ENCODE peak calls at places on chromosomes 5 and 9, in nine cellular contexts. One of them, this sample, is unnamed.

GRCh38 chr9:29214702-29215248 is 1641.5 kb upstream of the C9orf72 start:
- DNase-seq in hippocampal formation: no peak
- DNase-seq in T1000: no peak
- DNase-seq in heart right ventricle: no peak
- DNase-seq in upper lobe of right lung: no peak
- DNase-seq in T-cell: no peak
- DNase-seq in cardiac muscle cell: peak; percentile 18
- DNase-seq in stimulated activated CD8-positive, alpha-beta memory T cell treated with anti-CD3 and anti-CD28 coated beads, Interleukin-4, amount 100 ng/mL, for 24 hours: no peak
- DNase-seq in NCI-H1105: no peak
- DNase-seq in this sample: no peak

GRCh38 chr5:163489055-163489744 is 16.2 kb upstream of the MAT2B start:
- DNase-seq in hippocampal formation: no peak
- DNase-seq in T1000: no peak
- DNase-seq in heart right ventricle: no peak
- DNase-seq in upper lobe of right lung: no peak
- DNase-seq in T-cell: no peak
- DNase-seq in cardiac muscle cell: no peak
- DNase-seq in stimulated activated CD8-positive, alpha-beta memory T cell treated with anti-CD3 and anti-CD28 coated beads, Interleukin-4, amount 100 ng/mL, for 24 hours: no peak
- DNase-seq in NCI-H1105: no peak
- DNase-seq in this sample: no peak

GRCh38 chr9:5843450-5844249 is 10.7 kb upstream of the ERMP1 start:
- DNase-seq in hippocampal formation: no peak
- DNase-seq in T1000: no peak
- DNase-seq in heart right ventricle: no peak
- DNase-seq in upper lobe of right lung: no peak
- DNase-seq in T-cell: no peak
- DNase-seq in cardiac muscle cell: no peak
- DNase-seq in stimulated activated CD8-positive, alpha-beta memory T cell treated with anti-CD3 and anti-CD28 coated beads, Interleukin-4, amount 100 ng/mL, for 24 hours: no peak
- DNase-seq in NCI-H1105: no peak
- DNase-seq in this sample: no peak

GRCh38 chr5:83844320-83845068 is 123.8 kb upstream of the HAPLN1 start:
- DNase-seq in hippocampal formation: no peak
- DNase-seq in T1000: peak; percentile 6
- DNase-seq in heart right ventricle: no peak
- DNase-seq in upper lobe of right lung: peak; percentile 65
- DNase-seq in T-cell: no peak
- DNase-seq in cardiac muscle cell: no peak
- DNase-seq in stimulated activated CD8-positive, alpha-beta memory T cell treated with anti-CD3 and anti-CD28 coated beads, Interleukin-4, amount 100 ng/mL, for 24 hours: no peak
- DNase-seq in NCI-H1105: no peak
- DNase-seq in this sample: no peak

GRCh38 chr5:112554089-112554977 is 135.3 kb upstream of the EPB41L4A start:
- DNase-seq in hippocampal formation: peak; percentile 41
- DNase-seq in T1000: no peak
- DNase-seq in heart right ventricle: no peak
- DNase-seq in upper lobe of right lung: no peak
- DNase-seq in T-cell: no peak
- DNase-seq in cardiac muscle cell: no peak
- DNase-seq in stimulated activated CD8-positive, alpha-beta memory T cell treated with anti-CD3 and anti-CD28 coated beads, Interleukin-4, amount 100 ng/mL, for 24 hours: no peak
- DNase-seq in NCI-H1105: no peak
- DNase-seq in this sample: peak; percentile 26

GRCh38 chr5:149362541-149362940 is 4.7 kb downstream of the PCYOX1L start:
- DNase-seq in hippocampal formation: no peak
- DNase-seq in T1000: no peak
- DNase-seq in heart right ventricle: no peak
- DNase-seq in upper lobe of right lung: no peak
- DNase-seq in T-cell: no peak
- DNase-seq in cardiac muscle cell: no peak
- DNase-seq in stimulated activated CD8-positive, alpha-beta memory T cell treated with anti-CD3 and anti-CD28 coated beads, Interleukin-4, amount 100 ng/mL, for 24 hours: no peak
- DNase-seq in NCI-H1105: no peak
- DNase-seq in this sample: no peak

GRCh38 chr9:112555844-112556482 is 69.3 kb downstream of the KIAA1958 start:
- DNase-seq in hippocampal formation: no peak
- DNase-seq in T1000: no peak
- DNase-seq in heart right ventricle: no peak
- DNase-seq in upper lobe of right lung: no peak
- DNase-seq in T-cell: no peak
- DNase-seq in cardiac muscle cell: no peak
- DNase-seq in stimulated activated CD8-positive, alpha-beta memory T cell treated with anti-CD3 and anti-CD28 coated beads, Interleukin-4, amount 100 ng/mL, for 24 hours: no peak
- DNase-seq in NCI-H1105: no peak
- DNase-seq in this sample: no peak

GRCh38 chr5:174571662-174572397 is 152.6 kb upstream of the MSX2 start:
- DNase-seq in hippocampal formation: no peak
- DNase-seq in T1000: peak; percentile 78
- DNase-seq in heart right ventricle: peak; percentile 77
- DNase-seq in upper lobe of right lung: no peak
- DNase-seq in T-cell: no peak
- DNase-seq in cardiac muscle cell: peak; percentile 37
- DNase-seq in stimulated activated CD8-positive, alpha-beta memory T cell treated with anti-CD3 and anti-CD28 coated beads, Interleukin-4, amount 100 ng/mL, for 24 hours: no peak
- DNase-seq in NCI-H1105: no peak
- DNase-seq in this sample: no peak

GRCh38 chr5:160048131-160048530 is 39.2 kb downstream of the TTC1 start:
- DNase-seq in hippocampal formation: no peak
- DNase-seq in T1000: no peak
- DNase-seq in heart right ventricle: no peak
- DNase-seq in upper lobe of right lung: no peak
- DNase-seq in T-cell: no peak
- DNase-seq in cardiac muscle cell: no peak
- DNase-seq in stimulated activated CD8-positive, alpha-beta memory T cell treated with anti-CD3 and anti-CD28 coated beads, Interleukin-4, amount 100 ng/mL, for 24 hours: no peak
- DNase-seq in NCI-H1105: no peak
- DNase-seq in this sample: no peak

GRCh38 chr9:75152416-75152815 is 64.1 kb downstream of the OSTF1 start:
- DNase-seq in hippocampal formation: no peak
- DNase-seq in T1000: no peak
- DNase-seq in heart right ventricle: no peak
- DNase-seq in upper lobe of right lung: no peak
- DNase-seq in T-cell: peak; percentile 14
- DNase-seq in cardiac muscle cell: no peak
- DNase-seq in stimulated activated CD8-positive, alpha-beta memory T cell treated with anti-CD3 and anti-CD28 coated beads, Interleukin-4, amount 100 ng/mL, for 24 hours: peak; percentile 24
- DNase-seq in NCI-H1105: no peak
- DNase-seq in this sample: no peak

GRCh38 chr5:23260621-23261020 is 246.8 kb upstream of the PRDM9 start:
- DNase-seq in hippocampal formation: no peak
- DNase-seq in T1000: no peak
- DNase-seq in heart right ventricle: no peak
- DNase-seq in upper lobe of right lung: no peak
- DNase-seq in T-cell: no peak
- DNase-seq in cardiac muscle cell: no peak
- DNase-seq in stimulated activated CD8-positive, alpha-beta memory T cell treated with anti-CD3 and anti-CD28 coated beads, Interleukin-4, amount 100 ng/mL, for 24 hours: no peak
- DNase-seq in NCI-H1105: no peak
- DNase-seq in this sample: no peak

GRCh38 chr9:34994429-34995287 is 5.1 kb downstream of the DNAJB5 start:
- DNase-seq in hippocampal formation: peak; percentile 12
- DNase-seq in T1000: no peak
- DNase-seq in heart right ventricle: no peak
- DNase-seq in upper lobe of right lung: no peak
- DNase-seq in T-cell: no peak
- DNase-seq in cardiac muscle cell: peak; percentile 59
- DNase-seq in stimulated activated CD8-positive, alpha-beta memory T cell treated with anti-CD3 and anti-CD28 coated beads, Interleukin-4, amount 100 ng/mL, for 24 hours: no peak
- DNase-seq in NCI-H1105: no peak
- DNase-seq in this sample: peak; percentile 36

GRCh38 chr9:5671711-5672353 is 42.9 kb downstream of the RIC1 start:
- DNase-seq in hippocampal formation: no peak
- DNase-seq in T1000: no peak
- DNase-seq in heart right ventricle: no peak
- DNase-seq in upper lobe of right lung: no peak
- DNase-seq in T-cell: no peak
- DNase-seq in cardiac muscle cell: no peak
- DNase-seq in stimulated activated CD8-positive, alpha-beta memory T cell treated with anti-CD3 and anti-CD28 coated beads, Interleukin-4, amount 100 ng/mL, for 24 hours: no peak
- DNase-seq in NCI-H1105: peak; percentile 1
- DNase-seq in this sample: no peak

GRCh38 chr5:14873093-14873492 is 1.5 kb upstream of the ANKH start:
- DNase-seq in hippocampal formation: no peak
- DNase-seq in T1000: no peak
- DNase-seq in heart right ventricle: no peak
- DNase-seq in upper lobe of right lung: no peak
- DNase-seq in T-cell: no peak
- DNase-seq in cardiac muscle cell: no peak
- DNase-seq in stimulated activated CD8-positive, alpha-beta memory T cell treated with anti-CD3 and anti-CD28 coated beads, Interleukin-4, amount 100 ng/mL, for 24 hours: no peak
- DNase-seq in NCI-H1105: no peak
- DNase-seq in this sample: no peak

GRCh38 chr9:19989213-19989612 is 200.4 kb upstream of the SLC24A2 start:
- DNase-seq in hippocampal formation: no peak
- DNase-seq in T1000: no peak
- DNase-seq in heart right ventricle: no peak
- DNase-seq in upper lobe of right lung: no peak
- DNase-seq in T-cell: no peak
- DNase-seq in cardiac muscle cell: no peak
- DNase-seq in stimulated activated CD8-positive, alpha-beta memory T cell treated with anti-CD3 and anti-CD28 coated beads, Interleukin-4, amount 100 ng/mL, for 24 hours: no peak
- DNase-seq in NCI-H1105: no peak
- DNase-seq in this sample: no peak

GRCh38 chr5:84059672-84060071 is 325.0 kb downstream of the EDIL3 start:
- DNase-seq in hippocampal formation: no peak
- DNase-seq in T1000: no peak
- DNase-seq in heart right ventricle: no peak
- DNase-seq in upper lobe of right lung: no peak
- DNase-seq in T-cell: no peak
- DNase-seq in cardiac muscle cell: no peak
- DNase-seq in stimulated activated CD8-positive, alpha-beta memory T cell treated with anti-CD3 and anti-CD28 coated beads, Interleukin-4, amount 100 ng/mL, for 24 hours: no peak
- DNase-seq in NCI-H1105: no peak
- DNase-seq in this sample: no peak

GRCh38 chr9:137314561-137315560 is 12.8 kb upstream of the NRARP start:
- DNase-seq in hippocampal formation: no peak
- DNase-seq in T1000: no peak
- DNase-seq in heart right ventricle: no peak
- DNase-seq in upper lobe of right lung: peak; percentile 64
- DNase-seq in T-cell: no peak
- DNase-seq in cardiac muscle cell: no peak
- DNase-seq in stimulated activated CD8-positive, alpha-beta memory T cell treated with anti-CD3 and anti-CD28 coated beads, Interleukin-4, amount 100 ng/mL, for 24 hours: no peak
- DNase-seq in NCI-H1105: no peak
- DNase-seq in this sample: no peak

GRCh38 chr9:136007906-136008692 is 46.9 kb upstream of the UBAC1 start:
- DNase-seq in hippocampal formation: no peak
- DNase-seq in T1000: peak; percentile 11
- DNase-seq in heart right ventricle: no peak
- DNase-seq in upper lobe of right lung: no peak
- DNase-seq in T-cell: no peak
- DNase-seq in cardiac muscle cell: no peak
- DNase-seq in stimulated activated CD8-positive, alpha-beta memory T cell treated with anti-CD3 and anti-CD28 coated beads, Interleukin-4, amount 100 ng/mL, for 24 hours: no peak
- DNase-seq in NCI-H1105: no peak
- DNase-seq in this sample: no peak

GRCh38 chr5:172858990-172859811 is 25.1 kb downstream of the ERGIC1 start:
- DNase-seq in hippocampal formation: no peak
- DNase-seq in T1000: no peak
- DNase-seq in heart right ventricle: peak; percentile 85
- DNase-seq in upper lobe of right lung: no peak
- DNase-seq in T-cell: no peak
- DNase-seq in cardiac muscle cell: peak; percentile 50
- DNase-seq in stimulated activated CD8-positive, alpha-beta memory T cell treated with anti-CD3 and anti-CD28 coated beads, Interleukin-4, amount 100 ng/mL, for 24 hours: no peak
- DNase-seq in NCI-H1105: no peak
- DNase-seq in this sample: no peak

GRCh38 chr9:6034954-6035353 is 19.5 kb upstream of the RANBP6 start:
- DNase-seq in hippocampal formation: no peak
- DNase-seq in T1000: no peak
- DNase-seq in heart right ventricle: no peak
- DNase-seq in upper lobe of right lung: no peak
- DNase-seq in T-cell: no peak
- DNase-seq in cardiac muscle cell: no peak
- DNase-seq in stimulated activated CD8-positive, alpha-beta memory T cell treated with anti-CD3 and anti-CD28 coated beads, Interleukin-4, amount 100 ng/mL, for 24 hours: no peak
- DNase-seq in NCI-H1105: no peak
- DNase-seq in this sample: no peak

GRCh38 chr5:5466227-5466626 is 43.8 kb downstream of the ICE1 start:
- DNase-seq in hippocampal formation: no peak
- DNase-seq in T1000: no peak
- DNase-seq in heart right ventricle: no peak
- DNase-seq in upper lobe of right lung: no peak
- DNase-seq in T-cell: no peak
- DNase-seq in cardiac muscle cell: no peak
- DNase-seq in stimulated activated CD8-positive, alpha-beta memory T cell treated with anti-CD3 and anti-CD28 coated beads, Interleukin-4, amount 100 ng/mL, for 24 hours: no peak
- DNase-seq in NCI-H1105: no peak
- DNase-seq in this sample: no peak

GRCh38 chr9:93231716-93232115 is 47.8 kb downstream of the WNK2 start:
- DNase-seq in hippocampal formation: no peak
- DNase-seq in T1000: no peak
- DNase-seq in heart right ventricle: no peak
- DNase-seq in upper lobe of right lung: no peak
- DNase-seq in T-cell: no peak
- DNase-seq in cardiac muscle cell: no peak
- DNase-seq in stimulated activated CD8-positive, alpha-beta memory T cell treated with anti-CD3 and anti-CD28 coated beads, Interleukin-4, amount 100 ng/mL, for 24 hours: no peak
- DNase-seq in NCI-H1105: no peak
- DNase-seq in this sample: no peak

GRCh38 chr5:16508730-16509531 is 43.3 kb upstream of the ZNF622 start:
- DNase-seq in hippocampal formation: no peak
- DNase-seq in T1000: no peak
- DNase-seq in heart right ventricle: peak; percentile 74
- DNase-seq in upper lobe of right lung: peak; percentile 78
- DNase-seq in T-cell: no peak
- DNase-seq in cardiac muscle cell: peak; percentile 89
- DNase-seq in stimulated activated CD8-positive, alpha-beta memory T cell treated with anti-CD3 and anti-CD28 coated beads, Interleukin-4, amount 100 ng/mL, for 24 hours: no peak
- DNase-seq in NCI-H1105: no peak
- DNase-seq in this sample: no peak

GRCh38 chr5:173857231-173857630 is 30.9 kb upstream of the CPEB4 start:
- DNase-seq in hippocampal formation: no peak
- DNase-seq in T1000: no peak
- DNase-seq in heart right ventricle: no peak
- DNase-seq in upper lobe of right lung: no peak
- DNase-seq in T-cell: no peak
- DNase-seq in cardiac muscle cell: no peak
- DNase-seq in stimulated activated CD8-positive, alpha-beta memory T cell treated with anti-CD3 and anti-CD28 coated beads, Interleukin-4, amount 100 ng/mL, for 24 hours: no peak
- DNase-seq in NCI-H1105: no peak
- DNase-seq in this sample: no peak

GRCh38 chr9:19498015-19498414 is 89.2 kb downstream of the ACER2 start:
- DNase-seq in hippocampal formation: no peak
- DNase-seq in T1000: no peak
- DNase-seq in heart right ventricle: no peak
- DNase-seq in upper lobe of right lung: no peak
- DNase-seq in T-cell: no peak
- DNase-seq in cardiac muscle cell: no peak
- DNase-seq in stimulated activated CD8-positive, alpha-beta memory T cell treated with anti-CD3 and anti-CD28 coated beads, Interleukin-4, amount 100 ng/mL, for 24 hours: no peak
- DNase-seq in NCI-H1105: no peak
- DNase-seq in this sample: no peak

GRCh38 chr5:153299891-153300290 is 190.6 kb upstream of the GRIA1 start:
- DNase-seq in hippocampal formation: no peak
- DNase-seq in T1000: no peak
- DNase-seq in heart right ventricle: no peak
- DNase-seq in upper lobe of right lung: no peak
- DNase-seq in T-cell: no peak
- DNase-seq in cardiac muscle cell: no peak
- DNase-seq in stimulated activated CD8-positive, alpha-beta memory T cell treated with anti-CD3 and anti-CD28 coated beads, Interleukin-4, amount 100 ng/mL, for 24 hours: no peak
- DNase-seq in NCI-H1105: no peak
- DNase-seq in this sample: no peak

GRCh38 chr5:174511711-174512253 is 212.6 kb upstream of the MSX2 start:
- DNase-seq in hippocampal formation: no peak
- DNase-seq in T1000: no peak
- DNase-seq in heart right ventricle: no peak
- DNase-seq in upper lobe of right lung: no peak
- DNase-seq in T-cell: no peak
- DNase-seq in cardiac muscle cell: no peak
- DNase-seq in stimulated activated CD8-positive, alpha-beta memory T cell treated with anti-CD3 and anti-CD28 coated beads, Interleukin-4, amount 100 ng/mL, for 24 hours: no peak
- DNase-seq in NCI-H1105: peak; percentile 10
- DNase-seq in this sample: no peak

GRCh38 chr5:130714200-130714599 is 450.9 kb downstream of the HINT1 start:
- DNase-seq in hippocampal formation: no peak
- DNase-seq in T1000: no peak
- DNase-seq in heart right ventricle: no peak
- DNase-seq in upper lobe of right lung: no peak
- DNase-seq in T-cell: no peak
- DNase-seq in cardiac muscle cell: no peak
- DNase-seq in stimulated activated CD8-positive, alpha-beta memory T cell treated with anti-CD3 and anti-CD28 coated beads, Interleukin-4, amount 100 ng/mL, for 24 hours: no peak
- DNase-seq in NCI-H1105: no peak
- DNase-seq in this sample: no peak

GRCh38 chr9:28808042-28808441 is 1234.8 kb upstream of the C9orf72 start:
- DNase-seq in hippocampal formation: no peak
- DNase-seq in T1000: no peak
- DNase-seq in heart right ventricle: no peak
- DNase-seq in upper lobe of right lung: no peak
- DNase-seq in T-cell: no peak
- DNase-seq in cardiac muscle cell: no peak
- DNase-seq in stimulated activated CD8-positive, alpha-beta memory T cell treated with anti-CD3 and anti-CD28 coated beads, Interleukin-4, amount 100 ng/mL, for 24 hours: no peak
- DNase-seq in NCI-H1105: no peak
- DNase-seq in this sample: no peak

GRCh38 chr5:88683506-88684135 is 199.4 kb downstream of the MEF2C start:
- DNase-seq in hippocampal formation: no peak
- DNase-seq in T1000: no peak
- DNase-seq in heart right ventricle: no peak
- DNase-seq in upper lobe of right lung: no peak
- DNase-seq in T-cell: no peak
- DNase-seq in cardiac muscle cell: no peak
- DNase-seq in stimulated activated CD8-positive, alpha-beta memory T cell treated with anti-CD3 and anti-CD28 coated beads, Interleukin-4, amount 100 ng/mL, for 24 hours: no peak
- DNase-seq in NCI-H1105: peak; percentile 78
- DNase-seq in this sample: no peak

GRCh38 chr9:87236546-87236945 is 261.1 kb upstream of the DAPK1 start:
- DNase-seq in hippocampal formation: no peak
- DNase-seq in T1000: no peak
- DNase-seq in heart right ventricle: no peak
- DNase-seq in upper lobe of right lung: no peak
- DNase-seq in T-cell: no peak
- DNase-seq in cardiac muscle cell: no peak
- DNase-seq in stimulated activated CD8-positive, alpha-beta memory T cell treated with anti-CD3 and anti-CD28 coated beads, Interleukin-4, amount 100 ng/mL, for 24 hours: no peak
- DNase-seq in NCI-H1105: no peak
- DNase-seq in this sample: no peak